ENCODE peak calls at places on chromosomes 6 and 20, in six cellular contexts. P is fibroblast of mammary gland, C is fibroblast of lung, F is left ventricle myocardium inferior, O is IMR-90, M is AG10803. J is an unnamed sample.

GRCh38 chr20:62211216-62211615 is 8.9 kb downstream of the HRH3 start:
- DNase-seq in P (no peak), C (no peak), F (no peak), O (no peak), M (no peak), J (no peak)

GRCh38 chr6:33271608-33272357 is at the start of the genes RPS18 and VPS52:
- DNase-seq in P (peak), C (peak), F (peak), O (peak), M (peak), J (peak)

GRCh38 chr6:111471533-111471932 is 11.5 kb downstream of the REV3L start:
- DNase-seq in P (no peak), C (no peak), F (no peak), O (no peak), M (no peak), J (no peak)

GRCh38 chr6:98657764-98658163 is 176.6 kb upstream of the POU3F2 start:
- DNase-seq in P (peak), C (peak), F (no peak), O (peak), M (peak), J (peak)

GRCh38 chr6:46848684-46849360 is 55.6 kb downstream of the MEP1A start:
- DNase-seq in P (peak), C (peak), F (peak), O (peak), M (peak), J (peak)

GRCh38 chr6:100464910-100465700 is at the start of gene SIM1:
- DNase-seq in P (peak), C (peak), F (peak), O (peak), M (peak), J (peak)

GRCh38 chr20:50911716-50912115 is 19.5 kb downstream of the ADNP start:
- DNase-seq in P (no peak), C (no peak), F (no peak), O (peak), M (no peak), J (no peak)

GRCh38 chr6:134123666-134124208 is 71.3 kb upstream of the SLC2A12 start:
- DNase-seq in P (peak), C (peak), F (no peak), O (peak), M (peak), J (peak)

GRCh38 chr6:170436209-170436809 is 116.8 kb downstream of the PSMB1 start:
- DNase-seq in P (no peak), C (no peak), F (no peak), O (no peak), M (no peak), J (no peak)

GRCh38 chr6:128284128-128284527 is 236.3 kb downstream of the PTPRK start:
- DNase-seq in P (no peak), C (no peak), F (no peak), O (no peak), M (no peak), J (no peak)

GRCh38 chr6:140871911-140872310 is 1260.8 kb upstream of the GJE1 start:
- DNase-seq in P (peak), C (peak), F (no peak), O (peak), M (peak), J (peak)

GRCh38 chr6:149212892-149213786 is 104.4 kb upstream of the TAB2 start:
- DNase-seq in P (no peak), C (no peak), F (no peak), O (no peak), M (no peak), J (no peak)

GRCh38 chr6:75230484-75231325 is 12.9 kb downstream of the COX7A2 start:
- DNase-seq in P (peak), C (peak), F (no peak), O (peak), M (peak), J (peak)

GRCh38 chr6:10141756-10142443 is 273.0 kb downstream of the TFAP2A start:
- DNase-seq in P (no peak), C (no peak), F (no peak), O (no peak), M (no peak), J (no peak)

GRCh38 chr6:41636803-41637178 is 1.5 kb upstream of the MDFI start:
- DNase-seq in P (no peak), C (no peak), F (no peak), O (no peak), M (no peak), J (no peak)

GRCh38 chr6:55617272-55617671 is 38.3 kb upstream of the HMGCLL1 start:
- DNase-seq in P (peak), C (peak), F (no peak), O (peak), M (peak), J (peak)

GRCh38 chr6:15953152-15953880 is 175.6 kb upstream of the MYLIP start:
- DNase-seq in P (peak), C (no peak), F (no peak), O (no peak), M (peak), J (peak)

GRCh38 chr20:37262516-37262915 is 902 bp upstream of the GHRH start:
- DNase-seq in P (no peak), C (no peak), F (no peak), O (no peak), M (no peak), J (no peak)

GRCh38 chr6:101226677-101227135 is 166.8 kb upstream of the GRIK2 start:
- DNase-seq in P (peak), C (no peak), F (no peak), O (peak), M (no peak), J (peak)

GRCh38 chr6:92114091-92114490 is 1305.3 kb downstream of the EPHA7 start:
- DNase-seq in P (no peak), C (peak), F (no peak), O (no peak), M (no peak), J (no peak)

GRCh38 chr6:74932214-74932923 is 273.5 kb downstream of the COL12A1 start:
- DNase-seq in P (no peak), C (peak), F (no peak), O (peak), M (no peak), J (no peak)

DNA sequence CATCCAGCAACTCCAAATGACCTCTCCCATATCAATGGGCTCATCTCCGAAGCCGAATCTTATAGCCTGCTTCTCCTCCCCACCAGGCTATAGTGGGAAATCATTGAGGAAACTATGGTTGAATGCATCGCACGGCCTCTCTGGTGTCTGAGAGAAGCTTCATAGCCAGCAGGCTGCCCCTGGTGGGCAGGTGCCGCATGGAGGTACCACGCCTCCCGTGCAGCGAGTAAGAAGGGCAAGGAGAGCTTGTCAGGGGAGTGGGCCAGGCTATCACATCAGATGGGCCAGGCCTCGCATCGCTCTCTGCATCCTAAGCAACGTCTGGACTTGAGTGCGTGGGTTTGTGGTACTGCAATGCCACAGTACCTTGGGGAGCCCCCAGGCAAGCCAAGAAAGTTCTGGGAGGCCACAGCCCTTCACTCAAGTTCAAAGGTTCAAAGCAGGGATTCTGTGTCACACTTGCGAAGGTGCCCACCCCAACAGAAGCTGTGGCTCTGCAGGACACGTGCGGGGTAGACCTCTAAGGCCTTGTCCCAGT is 8.6 kb upstream of the IRF4 start:
- DNase-seq in P (no peak), C (no peak), F (no peak), O (no peak), M (no peak), J (no peak)
- TF ChIP-seq CTCF in P (no peak), C (no peak), F (no peak), O (no peak), M (no peak), J (no peak)

DNA sequence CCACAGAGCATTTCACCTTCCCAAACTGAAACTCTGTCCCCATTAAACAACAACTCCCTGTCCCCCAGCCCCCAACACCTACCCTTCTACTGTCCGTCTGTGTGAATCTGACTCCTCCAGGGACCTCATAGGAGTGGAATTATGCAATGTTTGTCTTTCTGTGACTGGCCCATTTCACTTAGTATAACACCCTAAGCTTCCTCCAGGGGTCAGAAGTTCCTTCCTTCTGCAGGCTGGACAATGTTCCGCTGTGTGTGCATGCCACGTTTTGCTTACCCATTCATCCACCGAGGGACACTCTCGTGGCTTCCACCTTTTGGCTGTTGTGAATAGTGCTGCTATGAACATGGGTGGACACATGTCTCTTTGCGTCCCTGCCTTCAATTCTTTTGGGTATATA is 37.6 kb upstream of the MPC1 start:
- DNase-seq in P (peak), C (peak), F (no peak), O (peak), M (peak), J (peak)
- TF ChIP-seq CTCF in P (peak), C (no peak), F (peak), O (no peak), M (peak), J (peak)

GRCh38 chr6:63757826-63758225 is 122.2 kb downstream of the PHF3 start:
- DNase-seq in P (no peak), C (no peak), F (no peak), O (no peak), M (no peak), J (no peak)

GRCh38 chr6:63760199-63760598 is 124.6 kb downstream of the PHF3 start:
- DNase-seq in P (no peak), C (no peak), F (no peak), O (no peak), M (no peak), J (no peak)

GRCh38 chr6:63764318-63764916 is 128.8 kb downstream of the PHF3 start:
- DNase-seq in P (peak), C (peak), F (no peak), O (peak), M (peak), J (peak)

DNA sequence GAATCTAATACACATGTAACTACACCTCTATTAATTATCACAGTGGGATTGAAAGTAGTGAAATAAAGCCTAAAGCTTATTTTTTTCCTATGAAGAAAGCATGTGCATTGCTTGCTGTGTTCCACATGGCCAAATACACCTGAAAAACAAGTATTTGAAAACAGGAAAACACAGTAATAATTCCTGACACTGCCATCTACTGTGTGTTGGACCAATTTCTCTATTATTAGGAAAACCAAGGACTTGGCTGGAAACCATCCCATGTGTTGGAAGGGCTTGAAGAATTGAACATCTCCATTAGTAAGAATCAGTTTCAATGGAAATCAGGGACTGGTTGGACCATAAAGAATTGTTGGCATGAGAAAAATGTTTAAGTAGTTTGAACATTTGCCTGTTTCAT is 124.0 kb downstream of the PHF3 start:
- DNase-seq in P (peak), C (no peak), F (no peak), O (no peak), M (no peak), J (no peak)
- TF ChIP-seq CTCF in P (no peak), C (no peak), F (no peak), O (no peak), M (peak), J (no peak)

GRCh38 chr6:45421700-45422540 is 44.2 kb upstream of the SUPT3H start:
- DNase-seq in P (peak), C (peak), F (peak), O (peak), M (peak), J (peak)
- TF ChIP-seq CTCF in P (no peak), C (peak), F (peak), O (peak), M (peak), J (peak)

DNA sequence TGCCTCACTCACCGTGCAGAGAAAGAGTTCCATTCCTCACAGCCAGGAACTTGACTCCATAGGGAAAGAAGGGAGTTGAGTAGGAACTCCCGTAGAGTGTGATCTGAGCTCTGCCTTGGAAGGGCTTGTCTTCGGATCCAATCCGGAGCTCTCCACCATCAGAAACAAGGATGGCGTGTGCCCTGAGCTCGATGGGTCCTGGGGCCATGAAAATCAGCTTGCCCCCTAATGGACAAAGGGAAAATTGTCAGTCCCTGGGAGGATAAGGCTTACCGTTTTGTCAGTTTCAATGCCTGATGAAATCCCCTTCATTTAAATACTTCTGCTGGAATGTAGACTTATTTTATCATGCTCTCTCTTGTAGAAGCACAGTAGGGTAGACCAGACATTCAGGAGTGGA is 153.3 kb downstream of the PKHD1 start:
- DNase-seq in P (no peak), C (no peak), F (no peak), O (no peak), M (no peak), J (no peak)
- TF ChIP-seq CTCF in P (peak), C (no peak), F (no peak), O (peak), M (peak), J (peak)

GRCh38 chr20:60062431-60063336 is 104.5 kb downstream of the CDH26 start:
- DNase-seq in P (peak), C (peak), F (no peak), O (peak), M (peak), J (peak)
- TF ChIP-seq CTCF in P (no peak), C (no peak), F (no peak), O (no peak), M (peak), J (no peak)

J was measured in fibroblast of villous mesenchyme.